ENCODE peak calls at places on chromosomes 16 and 17, in ten cellular contexts. O is NCI-H1105; C is activated gamma-delta T cell treated with anti-CD3 and anti-CD28 coated beads, Interleukin-2, amount 50 U/mL, for 16 hours; L is caudate nucleus; Z is A549; I is NCI-H187 treated with DMSO at 0.1 percent for 48 hours; N is AG10803; P is midbrain; S is HT1080; F is EH. Q is an unnamed sample.

GRCh38 chr17:1324201-1324750 is 44.8 kb downstream of the TRARG1 start:
- DNase-seq in O (no peak), C (no peak), L (no peak), Z (no peak), I (no peak), N (no peak), P (no peak), S (no peak), F (no peak), Q (no peak)

GRCh38 chr17:61144876-61145564 is 254.6 kb upstream of the TBX2 start:
- DNase-seq in O (no peak), C (no peak), L (no peak), Z (no peak), I (no peak), N (no peak), P (no peak), S (no peak), F (no peak), Q (no peak)

GRCh38 chr16:6722786-6723185 is 609.9 kb upstream of the RBFOX1 start:
- DNase-seq in O (no peak), C (no peak), L (no peak), Z (no peak), I (no peak), N (no peak), P (no peak), S (no peak), F (no peak), Q (no peak)

GRCh38 chr16:53754938-53755910 is 51.3 kb downstream of the FTO start:
- DNase-seq in O (peak; percentile 90), C (no peak), L (no peak), Z (no peak), I (no peak), N (peak; percentile 66), P (no peak), S (peak; percentile 44), F (no peak), Q (peak; percentile 68)

GRCh38 chr17:38464723-38465419 is 36.6 kb downstream of the ARHGAP23 start:
- DNase-seq in O (peak; percentile 54), C (no peak), L (peak; percentile 84), Z (peak; percentile 81), I (no peak), N (peak; percentile 96), P (peak; percentile 91), S (peak; percentile 89), F (peak; percentile 96), Q (peak; percentile 63)

GRCh38 chr16:4803479-4804243 is 1.2 kb upstream of the ROGDI start:
- DNase-seq in O (no peak), C (no peak), L (no peak), Z (no peak), I (no peak), N (no peak), P (peak; percentile 32), S (no peak), F (no peak), Q (no peak)

GRCh38 chr16:2500937-2501750 is 12.6 kb upstream of the ATP6V0C start:
- DNase-seq in O (peak; percentile 58), C (peak; percentile 73), L (peak; percentile 92), Z (peak; percentile 82), I (peak; percentile 52), N (peak; percentile 60), P (peak; percentile 90), S (peak; percentile 72), F (peak; percentile 75), Q (peak; percentile 71)

GRCh38 chr16:53257001-53257400 is 177.3 kb upstream of the RBL2 start:
- DNase-seq in O (no peak), C (no peak), L (no peak), Z (no peak), I (no peak), N (peak; percentile 69), P (no peak), S (peak; percentile 59), F (peak; percentile 73), Q (no peak)

GRCh38 chr17:35314415-35315216 is 58.8 kb downstream of the SLFN11 start:
- DNase-seq in O (no peak), C (no peak), L (no peak), Z (no peak), I (no peak), N (no peak), P (no peak), S (no peak), F (peak; percentile 33), Q (no peak)

GRCh38 chr16:85503642-85504224 is 109.4 kb upstream of the GSE1 start:
- DNase-seq in O (no peak), C (no peak), L (no peak), Z (no peak), I (no peak), N (no peak), P (no peak), S (no peak), F (no peak), Q (peak; percentile 40)

GRCh38 chr17:48238933-48239602 is 131.5 kb downstream of the SNX11 start:
- DNase-seq in O (no peak), C (no peak), L (no peak), Z (no peak), I (no peak), N (no peak), P (no peak), S (no peak), F (no peak), Q (no peak)

GRCh38 chr17:64196626-64197025 is 66.4 kb downstream of the TEX2 start:
- DNase-seq in O (no peak), C (no peak), L (no peak), Z (no peak), I (no peak), N (peak; percentile 89), P (no peak), S (peak; percentile 84), F (peak; percentile 91), Q (no peak)

GRCh38 chr17:19769946-19770652 is 22.0 kb upstream of the ALDH3A1 start:
- DNase-seq in O (no peak), C (no peak), L (no peak), Z (no peak), I (no peak), N (peak; percentile 81), P (no peak), S (peak; percentile 50), F (peak; percentile 96), Q (no peak)

GRCh38 chr17:47701603-47702002 is 7.6 kb downstream of the TBKBP1 start:
- DNase-seq in O (no peak), C (no peak), L (no peak), Z (no peak), I (no peak), N (no peak), P (no peak), S (no peak), F (no peak), Q (no peak)

GRCh38 chr16:67246081-67246944 is 968 bp downstream of the FHOD1 start:
- DNase-seq in O (peak; percentile 44), C (peak; percentile 25), L (peak; percentile 35), Z (peak; percentile 56), I (no peak), N (peak; percentile 84), P (peak; percentile 60), S (peak; percentile 88), F (peak; percentile 93), Q (peak; percentile 50)

GRCh38 chr16:2799852-2800226 is 1.6 kb downstream of the PRSS41 start:
- DNase-seq in O (no peak), C (no peak), L (no peak), Z (no peak), I (no peak), N (peak; percentile 35), P (no peak), S (no peak), F (no peak), Q (no peak)

GRCh38 chr16:24520983-24521382 is 18.4 kb upstream of the RBBP6 start:
- DNase-seq in O (no peak), C (no peak), L (no peak), Z (no peak), I (no peak), N (no peak), P (no peak), S (no peak), F (no peak), Q (no peak)

GRCh38 chr16:12470311-12471229 is 333.1 kb downstream of the CPPED1 start:
- DNase-seq in O (peak; percentile 76), C (no peak), L (no peak), Z (no peak), I (no peak), N (no peak), P (peak; percentile 15), S (no peak), F (no peak), Q (no peak)

GRCh38 chr16:2047330-2048115 is at the start of the genes NTHL1 and TSC2:
- DNase-seq in O (peak; percentile 73), C (peak; percentile 90), L (peak; percentile 90), Z (peak; percentile 86), I (peak; percentile 93), N (peak; percentile 94), P (peak; percentile 98), S (peak; percentile 98), F (peak; percentile 96), Q (peak; percentile 95)

GRCh38 chr17:8001976-8002645 is at the start of gene GUCY2D:
- DNase-seq in O (no peak), C (no peak), L (no peak), Z (no peak), I (no peak), N (no peak), P (no peak), S (no peak), F (no peak), Q (no peak)

GRCh38 chr17:61504697-61505096 is 52.5 kb downstream of the TBX4 start:
- DNase-seq in O (no peak), C (no peak), L (no peak), Z (peak; percentile 34), I (no peak), N (peak; percentile 90), P (no peak), S (peak; percentile 64), F (peak; percentile 96), Q (no peak)

Q was measured in NCI-H2227 treated with DMSO at 0.1 percent for 48 hours.